ENCODE peak calls at places on chromosomes 4 and X, in nine cellular contexts. I is astrocyte of the cerebellum; R is LNCaP clone FGC; F is CD4-positive, alpha-beta T cell; E is WTC11; J is K562; O is AG10803; U is NB4; M is suprapubic skin. A is an unnamed sample.

GRCh38 chr4:120080533-120080932 is 13.9 kb upstream of the MAD2L1 start:
- DNase-seq in I (no peak), R (no peak), F (no peak), E (no peak), J (no peak), O (no peak), U (no peak), M (no peak), A (no peak)

GRCh38 chr4:121358473-121358872 is 22.3 kb downstream of the QRFPR start:
- DNase-seq in I (peak; percentile 31), R (no peak), F (no peak), E (no peak), J (no peak), O (peak; percentile 43), U (peak; percentile 78), M (no peak), A (peak; percentile 46)

GRCh38 chrX:153908219-153908875 is 3.9 kb downstream of the AVPR2 start:
- DNase-seq in I (no peak), R (no peak), F (no peak), E (no peak), J (no peak), O (no peak), U (no peak), M (no peak), A (no peak)

GRCh38 chrX:14095702-14096101 is 66.0 kb upstream of the GEMIN8 start:
- DNase-seq in I (peak; percentile 33), R (peak; percentile 34), F (peak; percentile 14), E (peak; percentile 41), J (peak; percentile 28), O (peak; percentile 60), U (peak; percentile 60), M (no peak), A (peak; percentile 53)

GRCh38 chr4:184541918-184542317 is 67.6 kb upstream of the IRF2 start:
- DNase-seq in I (no peak), R (no peak), F (no peak), E (no peak), J (no peak), O (no peak), U (no peak), M (no peak), A (no peak)

GRCh38 chr4:113293043-113293560 is 243.6 kb downstream of the ANK2 start:
- DNase-seq in I (no peak), R (no peak), F (no peak), E (no peak), J (no peak), O (peak; percentile 78), U (no peak), M (no peak), A (peak; percentile 47)

GRCh38 chr4:32962100-32962499 is 2241.9 kb downstream of the PCDH7 start:
- DNase-seq in I (no peak), R (no peak), F (no peak), E (no peak), J (no peak), O (no peak), U (no peak), M (no peak), A (no peak)

GRCh38 chrX:20829665-20830481 is 544.3 kb upstream of the CNKSR2 start:
- DNase-seq in I (no peak), R (no peak), F (no peak), E (no peak), J (no peak), O (peak; percentile 3), U (peak; percentile 21), M (no peak), A (no peak)

DNA sequence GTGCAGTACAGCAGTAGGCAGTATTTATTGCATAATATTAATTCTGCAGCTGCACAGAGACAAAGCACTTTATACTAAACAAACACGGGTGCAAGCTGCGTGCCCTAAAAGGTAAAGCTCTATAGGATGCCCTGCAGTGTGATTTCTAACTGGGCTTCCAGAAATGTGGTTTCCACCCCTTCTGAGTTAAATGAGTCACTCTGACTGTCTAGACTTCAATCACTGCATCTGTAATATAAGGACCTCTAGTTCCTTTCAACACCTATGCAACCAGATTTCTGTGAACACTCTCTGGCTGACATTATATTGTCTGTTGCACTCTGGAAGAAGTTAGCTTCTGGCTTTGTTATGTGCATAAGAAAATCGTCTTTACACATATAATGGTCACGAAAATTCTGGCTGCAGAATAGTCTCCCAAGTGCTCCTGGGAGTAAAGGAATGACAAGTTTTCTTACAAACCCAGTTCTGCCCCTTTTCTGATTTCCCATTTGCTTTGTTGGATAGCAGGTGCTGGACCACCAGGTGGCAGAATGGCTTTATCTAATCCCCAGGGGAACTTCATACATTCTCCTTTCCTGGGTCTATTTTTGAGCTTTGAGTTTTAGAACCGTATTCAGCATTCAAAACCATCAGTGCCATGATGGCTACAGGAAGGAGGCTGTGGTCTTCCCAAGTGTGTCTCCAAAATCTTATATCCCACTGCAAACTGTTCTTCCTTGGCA is 842.2 kb downstream of the STIM2 start:
- DNase-seq in I (no peak), R (no peak), F (no peak), E (peak; percentile 38), J (no peak), O (no peak), U (peak; percentile 16), M (no peak), A (no peak)
- TF ChIP-seq CTCF in I (peak; percentile 33), R (peak; percentile 49), F (no peak), E (peak; percentile 30), J (peak; percentile 17), O (no peak), U (peak; percentile 27), M (no peak), A (peak; percentile 76)

GRCh38 chr4:147839651-147840050 is 107.8 kb downstream of the ARHGAP10 start:
- DNase-seq in I (no peak), R (no peak), F (no peak), E (no peak), J (no peak), O (no peak), U (no peak), M (no peak), A (no peak)

GRCh38 chr4:147840846-147841732 is 109.2 kb downstream of the ARHGAP10 start:
- DNase-seq in I (no peak), R (no peak), F (no peak), E (no peak), J (no peak), O (no peak), U (no peak), M (no peak), A (no peak)

GRCh38 chr4:147846318-147847135 is 114.6 kb downstream of the ARHGAP10 start:
- DNase-seq in I (no peak), R (no peak), F (no peak), E (no peak), J (no peak), O (no peak), U (no peak), M (no peak), A (no peak)

GRCh38 chr4:147842573-147842972 is 110.7 kb downstream of the ARHGAP10 start:
- DNase-seq in I (no peak), R (no peak), F (no peak), E (no peak), J (peak; percentile 15), O (no peak), U (no peak), M (no peak), A (no peak)

GRCh38 chr4:147843162-147843561 is 111.3 kb downstream of the ARHGAP10 start:
- DNase-seq in I (no peak), R (no peak), F (no peak), E (no peak), J (peak; percentile 41), O (no peak), U (no peak), M (no peak), A (no peak)
- TF ChIP-seq CTCF in I (no peak), R (no peak), F (no peak), E (no peak), J (peak; percentile 44), O (no peak), U (no peak), M (no peak), A (peak; percentile 31)

GRCh38 chr4:139253046-139253445 is 27.0 kb downstream of the MGARP start:
- DNase-seq in I (no peak), R (no peak), F (no peak), E (no peak), J (no peak), O (no peak), U (no peak), M (no peak), A (no peak)

DNA sequence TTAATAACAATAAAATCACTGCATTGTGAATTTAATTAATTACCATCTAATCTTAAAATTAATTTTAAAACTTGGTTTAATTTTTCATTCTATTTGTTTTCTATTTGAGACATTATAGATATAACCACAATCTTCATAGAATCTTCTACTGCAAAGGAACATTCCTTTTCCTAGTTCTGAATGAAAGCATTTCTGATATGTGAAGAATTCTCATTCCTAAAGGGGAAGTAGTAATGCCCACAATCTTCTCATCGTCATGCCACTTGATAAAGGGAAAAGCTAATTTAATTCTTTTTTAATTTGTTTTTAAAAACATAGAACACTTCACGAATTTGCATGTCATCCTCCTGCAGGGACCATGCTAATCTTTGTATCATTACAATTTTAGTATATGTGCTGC is 23.7 kb downstream of the MGARP start:
- DNase-seq in I (no peak), R (no peak), F (no peak), E (no peak), J (no peak), O (no peak), U (no peak), M (no peak), A (no peak)
- TF ChIP-seq CTCF in I (no peak), R (no peak), F (no peak), E (no peak), J (no peak), O (no peak), U (no peak), M (no peak), A (no peak)

GRCh38 chrX:134752558-134752957 is 94.3 kb upstream of the PLAC1 start:
- DNase-seq in I (no peak), R (no peak), F (no peak), E (no peak), J (no peak), O (no peak), U (no peak), M (no peak), A (no peak)

GRCh38 chrX:134749651-134750450 is 91.6 kb upstream of the PLAC1 start:
- DNase-seq in I (no peak), R (no peak), F (no peak), E (no peak), J (no peak), O (peak; percentile 66), U (no peak), M (no peak), A (no peak)

GRCh38 chrX:134758652-134759051 is 100.4 kb upstream of the PLAC1 start:
- DNase-seq in I (no peak), R (no peak), F (no peak), E (no peak), J (no peak), O (no peak), U (no peak), M (no peak), A (no peak)

DNA sequence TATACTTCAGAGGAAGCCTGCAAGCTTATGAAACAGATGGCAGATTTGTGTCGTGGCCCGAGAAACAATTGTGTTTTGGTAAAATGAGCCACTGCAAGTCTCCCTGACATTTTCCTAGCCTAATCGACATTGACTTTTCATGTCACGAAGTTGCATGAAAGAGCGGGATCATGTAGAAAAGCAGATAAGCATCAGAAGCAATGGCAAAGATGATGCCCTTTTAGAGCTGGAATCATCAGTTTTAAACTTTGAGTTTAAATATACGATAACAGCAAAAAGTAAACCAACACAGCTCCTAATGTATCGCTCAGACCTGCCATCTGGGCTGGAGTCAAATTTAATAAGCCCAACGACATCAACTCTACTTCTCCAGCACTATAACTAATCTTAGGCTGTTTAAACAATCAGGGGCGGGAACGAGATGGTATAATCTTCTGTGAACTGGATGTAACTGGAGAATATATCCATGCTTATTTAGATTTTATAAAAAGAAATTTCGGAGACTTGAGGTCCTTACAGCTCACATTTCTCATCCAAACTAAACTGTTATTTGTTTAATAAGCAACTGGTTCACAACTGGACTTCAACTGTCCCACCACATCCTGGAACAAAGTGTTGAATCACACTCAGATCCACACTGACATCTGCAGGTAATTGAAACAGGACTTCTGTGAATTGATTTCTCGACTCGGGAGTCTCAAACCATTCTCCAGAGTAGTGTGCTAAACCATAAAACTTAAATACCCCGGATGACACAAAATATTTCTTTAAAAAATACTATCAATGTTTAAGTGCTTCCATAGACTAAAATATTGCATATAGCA is 95.1 kb upstream of the PLAC1 start:
- DNase-seq in I (peak; percentile 4), R (no peak), F (no peak), E (no peak), J (no peak), O (peak; percentile 73), U (peak; percentile 24), M (no peak), A (peak; percentile 39)
- TF ChIP-seq CTCF in I (peak; percentile 20), R (peak; percentile 18), F (no peak), E (no peak), J (peak; percentile 43), O (peak; percentile 50), U (no peak), M (no peak), A (peak; percentile 58)

A was measured in HFFc6.